ENCODE peak calls at places on chromosomes 16 and 17, in six cellular contexts. One of them, this sample, is unnamed.

GRCh38 chr17:39231587-39232551 is 6.1 kb upstream of the STAC2 start:
- DNase-seq in mucosa of descending colon: peak
- DNase-seq in GM12865: peak
- DNase-seq in Right ventricle myocardium superior: peak
- DNase-seq in stimulated activated CD4-positive, alpha-beta T cell treated with anti-CD3 and anti-CD28 coated beads, Interleukin-2, amount 100 ng/mL, for 24 hours: peak
- DNase-seq in RWPE1: no peak
- DNase-seq in this sample: no peak

GRCh38 chr17:75539969-75540729 is 14.7 kb downstream of the LLGL2 start:
- DNase-seq in mucosa of descending colon: no peak
- DNase-seq in GM12865: no peak
- DNase-seq in Right ventricle myocardium superior: no peak
- DNase-seq in stimulated activated CD4-positive, alpha-beta T cell treated with anti-CD3 and anti-CD28 coated beads, Interleukin-2, amount 100 ng/mL, for 24 hours: no peak
- DNase-seq in RWPE1: no peak
- DNase-seq in this sample: peak

GRCh38 chr16:28823291-28823718 is 506 bp downstream of the ATXN2L start:
- DNase-seq in mucosa of descending colon: no peak
- DNase-seq in GM12865: no peak
- DNase-seq in Right ventricle myocardium superior: no peak
- DNase-seq in stimulated activated CD4-positive, alpha-beta T cell treated with anti-CD3 and anti-CD28 coated beads, Interleukin-2, amount 100 ng/mL, for 24 hours: no peak
- DNase-seq in RWPE1: no peak
- DNase-seq in this sample: no peak

GRCh38 chr17:15213381-15214087 is 51.6 kb downstream of the PMP22 start:
- DNase-seq in mucosa of descending colon: no peak
- DNase-seq in GM12865: no peak
- DNase-seq in Right ventricle myocardium superior: no peak
- DNase-seq in stimulated activated CD4-positive, alpha-beta T cell treated with anti-CD3 and anti-CD28 coated beads, Interleukin-2, amount 100 ng/mL, for 24 hours: no peak
- DNase-seq in RWPE1: no peak
- DNase-seq in this sample: peak

GRCh38 chr17:11330871-11331270 is 89.9 kb downstream of the SHISA6 start:
- DNase-seq in mucosa of descending colon: no peak
- DNase-seq in GM12865: no peak
- DNase-seq in Right ventricle myocardium superior: no peak
- DNase-seq in stimulated activated CD4-positive, alpha-beta T cell treated with anti-CD3 and anti-CD28 coated beads, Interleukin-2, amount 100 ng/mL, for 24 hours: no peak
- DNase-seq in RWPE1: no peak
- DNase-seq in this sample: no peak

GRCh38 chr17:80673152-80673920 is 128.7 kb downstream of the RPTOR start:
- DNase-seq in mucosa of descending colon: no peak
- DNase-seq in GM12865: no peak
- DNase-seq in Right ventricle myocardium superior: no peak
- DNase-seq in stimulated activated CD4-positive, alpha-beta T cell treated with anti-CD3 and anti-CD28 coated beads, Interleukin-2, amount 100 ng/mL, for 24 hours: no peak
- DNase-seq in RWPE1: no peak
- DNase-seq in this sample: no peak

GRCh38 chr16:84396537-84397008 is 28.2 kb downstream of the ATP2C2 start:
- DNase-seq in mucosa of descending colon: no peak
- DNase-seq in GM12865: no peak
- DNase-seq in Right ventricle myocardium superior: no peak
- DNase-seq in stimulated activated CD4-positive, alpha-beta T cell treated with anti-CD3 and anti-CD28 coated beads, Interleukin-2, amount 100 ng/mL, for 24 hours: no peak
- DNase-seq in RWPE1: peak
- DNase-seq in this sample: peak

GRCh38 chr17:63171428-63172205 is 205.6 kb downstream of the TANC2 start:
- DNase-seq in mucosa of descending colon: no peak
- DNase-seq in GM12865: no peak
- DNase-seq in Right ventricle myocardium superior: no peak
- DNase-seq in stimulated activated CD4-positive, alpha-beta T cell treated with anti-CD3 and anti-CD28 coated beads, Interleukin-2, amount 100 ng/mL, for 24 hours: no peak
- DNase-seq in RWPE1: no peak
- DNase-seq in this sample: no peak

GRCh38 chr16:2470234-2470601 is 879 bp upstream of the NTN3 start:
- DNase-seq in mucosa of descending colon: no peak
- DNase-seq in GM12865: no peak
- DNase-seq in Right ventricle myocardium superior: no peak
- DNase-seq in stimulated activated CD4-positive, alpha-beta T cell treated with anti-CD3 and anti-CD28 coated beads, Interleukin-2, amount 100 ng/mL, for 24 hours: no peak
- DNase-seq in RWPE1: no peak
- DNase-seq in this sample: no peak

GRCh38 chr17:15947976-15948752 is 3.2 kb downstream of the ADORA2B start:
- DNase-seq in mucosa of descending colon: peak
- DNase-seq in GM12865: no peak
- DNase-seq in Right ventricle myocardium superior: no peak
- DNase-seq in stimulated activated CD4-positive, alpha-beta T cell treated with anti-CD3 and anti-CD28 coated beads, Interleukin-2, amount 100 ng/mL, for 24 hours: no peak
- DNase-seq in RWPE1: peak
- DNase-seq in this sample: peak

GRCh38 chr16:88975511-88976061 is 1.4 kb downstream of the CBFA2T3 start:
- DNase-seq in mucosa of descending colon: no peak
- DNase-seq in GM12865: no peak
- DNase-seq in Right ventricle myocardium superior: no peak
- DNase-seq in stimulated activated CD4-positive, alpha-beta T cell treated with anti-CD3 and anti-CD28 coated beads, Interleukin-2, amount 100 ng/mL, for 24 hours: no peak
- DNase-seq in RWPE1: no peak
- DNase-seq in this sample: no peak

GRCh38 chr17:9090641-9091096 is 69.4 kb downstream of the NTN1 start:
- DNase-seq in mucosa of descending colon: no peak
- DNase-seq in GM12865: no peak
- DNase-seq in Right ventricle myocardium superior: no peak
- DNase-seq in stimulated activated CD4-positive, alpha-beta T cell treated with anti-CD3 and anti-CD28 coated beads, Interleukin-2, amount 100 ng/mL, for 24 hours: no peak
- DNase-seq in RWPE1: no peak
- DNase-seq in this sample: no peak

GRCh38 chr17:75980188-75981018 is 1.4 kb downstream of the TEN1 start:
- DNase-seq in mucosa of descending colon: no peak
- DNase-seq in GM12865: peak
- DNase-seq in Right ventricle myocardium superior: no peak
- DNase-seq in stimulated activated CD4-positive, alpha-beta T cell treated with anti-CD3 and anti-CD28 coated beads, Interleukin-2, amount 100 ng/mL, for 24 hours: no peak
- DNase-seq in RWPE1: no peak
- DNase-seq in this sample: no peak

GRCh38 chr16:66255647-66256046 is 110.8 kb upstream of the CDH5 start:
- DNase-seq in mucosa of descending colon: no peak
- DNase-seq in GM12865: no peak
- DNase-seq in Right ventricle myocardium superior: no peak
- DNase-seq in stimulated activated CD4-positive, alpha-beta T cell treated with anti-CD3 and anti-CD28 coated beads, Interleukin-2, amount 100 ng/mL, for 24 hours: no peak
- DNase-seq in RWPE1: no peak
- DNase-seq in this sample: no peak

GRCh38 chr16:64116151-64116550 is 1005.7 kb downstream of the CDH11 start:
- DNase-seq in mucosa of descending colon: no peak
- DNase-seq in GM12865: no peak
- DNase-seq in Right ventricle myocardium superior: no peak
- DNase-seq in stimulated activated CD4-positive, alpha-beta T cell treated with anti-CD3 and anti-CD28 coated beads, Interleukin-2, amount 100 ng/mL, for 24 hours: no peak
- DNase-seq in RWPE1: no peak
- DNase-seq in this sample: no peak

GRCh38 chr17:13931111-13931526 is 138.2 kb upstream of the COX10 start:
- DNase-seq in mucosa of descending colon: peak
- DNase-seq in GM12865: no peak
- DNase-seq in Right ventricle myocardium superior: no peak
- DNase-seq in stimulated activated CD4-positive, alpha-beta T cell treated with anti-CD3 and anti-CD28 coated beads, Interleukin-2, amount 100 ng/mL, for 24 hours: no peak
- DNase-seq in RWPE1: no peak
- DNase-seq in this sample: peak

GRCh38 chr16:16798504-16798903 is 419.6 kb downstream of the NPIPA7 start:
- DNase-seq in mucosa of descending colon: no peak
- DNase-seq in GM12865: no peak
- DNase-seq in Right ventricle myocardium superior: no peak
- DNase-seq in stimulated activated CD4-positive, alpha-beta T cell treated with anti-CD3 and anti-CD28 coated beads, Interleukin-2, amount 100 ng/mL, for 24 hours: no peak
- DNase-seq in RWPE1: no peak
- DNase-seq in this sample: no peak

GRCh38 chr17:59804910-59805381 is 87.8 kb downstream of the TUBD1 start:
- DNase-seq in mucosa of descending colon: no peak
- DNase-seq in GM12865: no peak
- DNase-seq in Right ventricle myocardium superior: no peak
- DNase-seq in stimulated activated CD4-positive, alpha-beta T cell treated with anti-CD3 and anti-CD28 coated beads, Interleukin-2, amount 100 ng/mL, for 24 hours: no peak
- DNase-seq in RWPE1: no peak
- DNase-seq in this sample: no peak

GRCh38 chr17:72267601-72268000 is 146.8 kb downstream of the SOX9 start:
- DNase-seq in mucosa of descending colon: no peak
- DNase-seq in GM12865: peak
- DNase-seq in Right ventricle myocardium superior: no peak
- DNase-seq in stimulated activated CD4-positive, alpha-beta T cell treated with anti-CD3 and anti-CD28 coated beads, Interleukin-2, amount 100 ng/mL, for 24 hours: no peak
- DNase-seq in RWPE1: no peak
- DNase-seq in this sample: no peak

GRCh38 chr17:51152766-51153209 is 571 bp upstream of the NME1 start:
- DNase-seq in mucosa of descending colon: no peak
- DNase-seq in GM12865: no peak
- DNase-seq in Right ventricle myocardium superior: no peak
- DNase-seq in stimulated activated CD4-positive, alpha-beta T cell treated with anti-CD3 and anti-CD28 coated beads, Interleukin-2, amount 100 ng/mL, for 24 hours: no peak
- DNase-seq in RWPE1: no peak
- DNase-seq in this sample: peak

GRCh38 chr17:9700754-9701476 is 55.6 kb downstream of the USP43 start:
- DNase-seq in mucosa of descending colon: no peak
- DNase-seq in GM12865: no peak
- DNase-seq in Right ventricle myocardium superior: no peak
- DNase-seq in stimulated activated CD4-positive, alpha-beta T cell treated with anti-CD3 and anti-CD28 coated beads, Interleukin-2, amount 100 ng/mL, for 24 hours: no peak
- DNase-seq in RWPE1: no peak
- DNase-seq in this sample: no peak

GRCh38 chr16:12255473-12255872 is 278.9 kb downstream of the SNX29 start:
- DNase-seq in mucosa of descending colon: no peak
- DNase-seq in GM12865: no peak
- DNase-seq in Right ventricle myocardium superior: no peak
- DNase-seq in stimulated activated CD4-positive, alpha-beta T cell treated with anti-CD3 and anti-CD28 coated beads, Interleukin-2, amount 100 ng/mL, for 24 hours: no peak
- DNase-seq in RWPE1: no peak
- DNase-seq in this sample: no peak

GRCh38 chr17:65220732-65221131 is 83.6 kb downstream of the RGS9 start:
- DNase-seq in mucosa of descending colon: no peak
- DNase-seq in GM12865: no peak
- DNase-seq in Right ventricle myocardium superior: no peak
- DNase-seq in stimulated activated CD4-positive, alpha-beta T cell treated with anti-CD3 and anti-CD28 coated beads, Interleukin-2, amount 100 ng/mL, for 24 hours: no peak
- DNase-seq in RWPE1: no peak
- DNase-seq in this sample: peak

GRCh38 chr16:74297296-74297665 is 667 bp downstream of the PSMD7 start:
- DNase-seq in mucosa of descending colon: peak
- DNase-seq in GM12865: peak
- DNase-seq in Right ventricle myocardium superior: no peak
- DNase-seq in stimulated activated CD4-positive, alpha-beta T cell treated with anti-CD3 and anti-CD28 coated beads, Interleukin-2, amount 100 ng/mL, for 24 hours: peak
- DNase-seq in RWPE1: peak
- DNase-seq in this sample: no peak

GRCh38 chr17:61813211-61813610 is 50.1 kb downstream of the BRIP1 start:
- DNase-seq in mucosa of descending colon: no peak
- DNase-seq in GM12865: no peak
- DNase-seq in Right ventricle myocardium superior: no peak
- DNase-seq in stimulated activated CD4-positive, alpha-beta T cell treated with anti-CD3 and anti-CD28 coated beads, Interleukin-2, amount 100 ng/mL, for 24 hours: no peak
- DNase-seq in RWPE1: no peak
- DNase-seq in this sample: no peak

This sample was measured in bronchial epithelial cell.